ENCODE peak calls at places on chromosomes 1 and 21, in eight cellular contexts. One of them, this sample, is unnamed.

GRCh38 chr1:244866355-244866754 is 2.0 kb upstream of the HNRNPU start:
- DNase-seq in IMR-90: no peak
- DNase-seq in fibroblast of mammary gland: no peak
- DNase-seq in neural crest cell: no peak
- DNase-seq in progenitor cell of endocrine pancreas: no peak
- DNase-seq in heart right ventricle: no peak
- DNase-seq in Calu3: no peak
- DNase-seq in upper lobe of right lung: no peak
- DNase-seq in this sample: no peak

GRCh38 chr1:44934786-44935185 is 51.6 kb downstream of the EIF2B3 start:
- DNase-seq in IMR-90: no peak
- DNase-seq in fibroblast of mammary gland: no peak
- DNase-seq in neural crest cell: no peak
- DNase-seq in progenitor cell of endocrine pancreas: no peak
- DNase-seq in heart right ventricle: no peak
- DNase-seq in Calu3: no peak
- DNase-seq in upper lobe of right lung: no peak
- DNase-seq in this sample: no peak

GRCh38 chr21:43590220-43590619 is 69.1 kb downstream of the HSF2BP start:
- DNase-seq in IMR-90: no peak
- DNase-seq in fibroblast of mammary gland: peak; percentile 65
- DNase-seq in neural crest cell: no peak
- DNase-seq in progenitor cell of endocrine pancreas: no peak
- DNase-seq in heart right ventricle: no peak
- DNase-seq in Calu3: no peak
- DNase-seq in upper lobe of right lung: no peak
- DNase-seq in this sample: no peak

GRCh38 chr1:208036177-208036808 is 125.4 kb upstream of the CD34 start:
- DNase-seq in IMR-90: peak; percentile 31
- DNase-seq in fibroblast of mammary gland: peak; percentile 30
- DNase-seq in neural crest cell: no peak
- DNase-seq in progenitor cell of endocrine pancreas: no peak
- DNase-seq in heart right ventricle: no peak
- DNase-seq in Calu3: peak; percentile 25
- DNase-seq in upper lobe of right lung: no peak
- DNase-seq in this sample: no peak

GRCh38 chr1:221159608-221160007 is 280.4 kb downstream of the HLX start:
- DNase-seq in IMR-90: no peak
- DNase-seq in fibroblast of mammary gland: no peak
- DNase-seq in neural crest cell: no peak
- DNase-seq in progenitor cell of endocrine pancreas: no peak
- DNase-seq in heart right ventricle: no peak
- DNase-seq in Calu3: no peak
- DNase-seq in upper lobe of right lung: no peak
- DNase-seq in this sample: no peak

GRCh38 chr1:210698661-210699060 is 370.0 kb downstream of the HHAT start:
- DNase-seq in IMR-90: no peak
- DNase-seq in fibroblast of mammary gland: no peak
- DNase-seq in neural crest cell: no peak
- DNase-seq in progenitor cell of endocrine pancreas: no peak
- DNase-seq in heart right ventricle: no peak
- DNase-seq in Calu3: no peak
- DNase-seq in upper lobe of right lung: no peak
- DNase-seq in this sample: no peak

GRCh38 chr1:32056598-32056997 is 16.1 kb upstream of the TMEM39B start:
- DNase-seq in IMR-90: no peak
- DNase-seq in fibroblast of mammary gland: no peak
- DNase-seq in neural crest cell: no peak
- DNase-seq in progenitor cell of endocrine pancreas: no peak
- DNase-seq in heart right ventricle: no peak
- DNase-seq in Calu3: no peak
- DNase-seq in upper lobe of right lung: no peak
- DNase-seq in this sample: no peak

GRCh38 chr1:31441970-31442647 is 29.1 kb downstream of the SERINC2 start:
- DNase-seq in IMR-90: no peak
- DNase-seq in fibroblast of mammary gland: no peak
- DNase-seq in neural crest cell: no peak
- DNase-seq in progenitor cell of endocrine pancreas: no peak
- DNase-seq in heart right ventricle: no peak
- DNase-seq in Calu3: no peak
- DNase-seq in upper lobe of right lung: peak; percentile 28
- DNase-seq in this sample: no peak

GRCh38 chr1:217078010-217078704 is 354.9 kb upstream of the ESRRG start:
- DNase-seq in IMR-90: peak; percentile 20
- DNase-seq in fibroblast of mammary gland: no peak
- DNase-seq in neural crest cell: no peak
- DNase-seq in progenitor cell of endocrine pancreas: no peak
- DNase-seq in heart right ventricle: no peak
- DNase-seq in Calu3: no peak
- DNase-seq in upper lobe of right lung: no peak
- DNase-seq in this sample: no peak

GRCh38 chr1:9069324-9070100 is at the start of gene SLC2A5:
- DNase-seq in IMR-90: no peak
- DNase-seq in fibroblast of mammary gland: peak; percentile 54
- DNase-seq in neural crest cell: no peak
- DNase-seq in progenitor cell of endocrine pancreas: no peak
- DNase-seq in heart right ventricle: peak; percentile 33
- DNase-seq in Calu3: no peak
- DNase-seq in upper lobe of right lung: no peak
- DNase-seq in this sample: no peak

GRCh38 chr1:29513357-29513756 is 277.0 kb downstream of the PTPRU start:
- DNase-seq in IMR-90: peak; percentile 70
- DNase-seq in fibroblast of mammary gland: peak; percentile 68
- DNase-seq in neural crest cell: peak; percentile 22
- DNase-seq in progenitor cell of endocrine pancreas: no peak
- DNase-seq in heart right ventricle: no peak
- DNase-seq in Calu3: peak; percentile 72
- DNase-seq in upper lobe of right lung: no peak
- DNase-seq in this sample: no peak

GRCh38 chr1:3226664-3227371 is 157.8 kb downstream of the PRDM16 start:
- DNase-seq in IMR-90: no peak
- DNase-seq in fibroblast of mammary gland: no peak
- DNase-seq in neural crest cell: no peak
- DNase-seq in progenitor cell of endocrine pancreas: no peak
- DNase-seq in heart right ventricle: no peak
- DNase-seq in Calu3: no peak
- DNase-seq in upper lobe of right lung: no peak
- DNase-seq in this sample: no peak
- TF ChIP-seq CTCF in IMR-90: no peak
- TF ChIP-seq CTCF in fibroblast of mammary gland: no peak
- TF ChIP-seq CTCF in neural crest cell: no peak
- TF ChIP-seq CTCF in progenitor cell of endocrine pancreas: peak; percentile 12
- TF ChIP-seq CTCF in heart right ventricle: no peak
- TF ChIP-seq CTCF in Calu3: no peak
- TF ChIP-seq CTCF in upper lobe of right lung: no peak
- TF ChIP-seq CTCF in this sample: no peak

GRCh38 chr1:236868625-236869467 is 73.8 kb downstream of the MTR start:
- DNase-seq in IMR-90: peak; percentile 77
- DNase-seq in fibroblast of mammary gland: peak; percentile 71
- DNase-seq in neural crest cell: peak; percentile 19
- DNase-seq in progenitor cell of endocrine pancreas: peak; percentile 14
- DNase-seq in heart right ventricle: no peak
- DNase-seq in Calu3: peak; percentile 52
- DNase-seq in upper lobe of right lung: no peak
- DNase-seq in this sample: peak; percentile 24
- TF ChIP-seq CTCF in IMR-90: peak; percentile 90
- TF ChIP-seq CTCF in fibroblast of mammary gland: peak; percentile 97
- TF ChIP-seq CTCF in neural crest cell: peak; percentile 93
- TF ChIP-seq CTCF in progenitor cell of endocrine pancreas: peak; percentile 97
- TF ChIP-seq CTCF in heart right ventricle: peak; percentile 81
- TF ChIP-seq CTCF in Calu3: peak; percentile 94
- TF ChIP-seq CTCF in upper lobe of right lung: peak; percentile 94
- TF ChIP-seq CTCF in this sample: peak; percentile 97

DNA sequence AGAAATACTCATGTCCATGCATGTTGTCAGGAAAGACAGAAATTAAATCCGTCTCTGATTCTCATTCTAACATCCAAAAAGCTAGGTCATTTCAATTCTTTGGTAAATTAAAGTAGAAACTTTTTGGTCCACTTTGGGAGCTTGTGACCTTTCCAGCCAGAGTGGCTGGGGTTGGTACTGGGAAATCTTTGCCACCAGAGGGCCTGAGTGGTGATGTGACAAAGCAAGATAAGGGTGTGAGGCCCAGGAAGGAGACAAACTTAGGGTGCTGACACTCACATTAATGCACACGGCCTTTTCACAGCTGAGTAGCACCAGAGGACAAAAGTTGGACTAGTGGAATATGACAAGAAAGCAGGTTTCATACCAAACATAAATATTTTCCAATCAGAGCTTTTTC is 144.3 kb downstream of the DNM3 start:
- DNase-seq in IMR-90: no peak
- DNase-seq in fibroblast of mammary gland: no peak
- DNase-seq in neural crest cell: peak; percentile 6
- DNase-seq in progenitor cell of endocrine pancreas: no peak
- DNase-seq in heart right ventricle: no peak
- DNase-seq in Calu3: peak; percentile 49
- DNase-seq in upper lobe of right lung: no peak
- DNase-seq in this sample: no peak
- TF ChIP-seq CTCF in IMR-90: peak; percentile 18
- TF ChIP-seq CTCF in fibroblast of mammary gland: peak; percentile 22
- TF ChIP-seq CTCF in neural crest cell: peak; percentile 38
- TF ChIP-seq CTCF in progenitor cell of endocrine pancreas: peak; percentile 34
- TF ChIP-seq CTCF in heart right ventricle: no peak
- TF ChIP-seq CTCF in Calu3: peak; percentile 18
- TF ChIP-seq CTCF in upper lobe of right lung: peak; percentile 9
- TF ChIP-seq CTCF in this sample: no peak

DNA sequence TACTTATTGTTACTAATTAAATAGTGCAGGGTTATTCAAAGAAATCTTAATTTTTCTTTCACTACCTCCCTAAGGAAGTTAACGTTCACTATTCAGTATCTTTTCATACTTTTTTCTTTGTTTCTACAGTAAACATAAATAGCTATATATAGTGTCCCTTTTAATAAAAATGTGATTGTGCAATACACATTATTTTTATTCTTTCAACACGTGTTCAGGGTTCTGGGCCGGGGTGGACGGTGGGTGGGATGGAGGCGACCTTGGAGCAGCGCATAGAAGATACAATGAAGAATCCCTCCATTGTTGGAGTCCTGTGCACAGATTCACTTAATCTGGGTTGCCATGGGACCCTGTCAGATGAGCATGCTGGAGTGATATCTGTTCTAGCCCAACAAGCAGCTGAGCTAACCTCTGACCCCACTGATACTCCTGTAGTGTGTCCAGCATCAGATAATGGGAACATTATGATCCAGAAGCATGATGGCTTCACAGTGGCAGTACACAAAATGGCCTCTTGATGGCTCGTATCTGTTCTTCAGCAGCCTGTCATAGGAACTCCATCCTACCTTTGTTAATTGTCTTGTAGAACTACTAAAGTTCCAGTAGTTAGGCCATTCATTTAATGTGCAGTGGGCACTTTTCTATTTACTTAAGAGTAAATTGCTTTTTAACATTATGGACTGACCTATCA is 155.9 kb upstream of the L1TD1 start:
- DNase-seq in IMR-90: no peak
- DNase-seq in fibroblast of mammary gland: no peak
- DNase-seq in neural crest cell: peak; percentile 2
- DNase-seq in progenitor cell of endocrine pancreas: no peak
- DNase-seq in heart right ventricle: no peak
- DNase-seq in Calu3: no peak
- DNase-seq in upper lobe of right lung: no peak
- DNase-seq in this sample: no peak
- TF ChIP-seq CTCF in IMR-90: no peak
- TF ChIP-seq CTCF in fibroblast of mammary gland: peak; percentile 7
- TF ChIP-seq CTCF in neural crest cell: peak; percentile 24
- TF ChIP-seq CTCF in progenitor cell of endocrine pancreas: peak; percentile 22
- TF ChIP-seq CTCF in heart right ventricle: no peak
- TF ChIP-seq CTCF in Calu3: peak; percentile 15
- TF ChIP-seq CTCF in upper lobe of right lung: no peak
- TF ChIP-seq CTCF in this sample: no peak

DNA sequence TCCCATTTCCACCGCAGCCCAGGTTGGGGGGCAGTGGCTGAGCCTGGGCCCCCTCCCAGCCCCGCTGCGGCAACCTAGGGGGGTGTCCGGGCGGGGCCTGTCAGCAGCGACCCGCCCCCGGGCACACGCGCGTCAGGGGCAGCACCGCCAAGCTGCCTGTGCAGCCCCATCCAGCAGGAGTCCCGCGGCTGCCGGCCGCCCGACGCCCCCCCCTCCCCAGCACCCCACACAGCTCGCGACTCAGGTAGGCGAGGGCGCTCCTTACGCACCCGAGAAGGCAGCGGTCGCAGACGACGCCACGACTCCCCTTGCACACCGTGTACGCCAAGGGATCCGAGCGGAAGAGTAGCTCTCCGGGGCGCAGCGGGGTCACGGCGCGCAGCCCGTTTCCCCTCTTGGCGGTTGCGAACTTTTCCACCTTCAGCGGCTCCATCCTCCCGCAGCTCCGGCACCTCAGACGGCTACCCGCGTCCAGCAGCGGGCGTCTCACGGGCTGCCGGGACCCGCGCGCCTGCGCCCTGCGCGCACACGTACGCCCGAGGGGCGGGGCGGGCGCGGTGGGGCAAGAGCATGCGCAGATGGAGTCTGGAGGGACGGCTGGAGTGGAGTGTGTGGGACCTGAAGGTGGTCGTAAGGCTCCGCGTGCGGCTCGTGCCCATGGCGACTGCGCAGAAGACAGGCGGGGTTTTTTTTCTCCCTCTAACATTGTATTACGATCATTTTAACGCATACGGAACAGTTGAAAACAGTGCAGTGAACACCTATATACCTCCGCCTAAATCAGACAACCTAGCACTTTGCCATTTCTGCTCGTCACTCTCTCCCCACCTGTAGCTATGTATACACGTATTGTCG is at the start of gene SMYD3:
- DNase-seq in IMR-90: peak; percentile 66
- DNase-seq in fibroblast of mammary gland: peak; percentile 60
- DNase-seq in neural crest cell: peak; percentile 78
- DNase-seq in progenitor cell of endocrine pancreas: peak; percentile 76
- DNase-seq in heart right ventricle: peak; percentile 84
- DNase-seq in Calu3: peak; percentile 82
- DNase-seq in upper lobe of right lung: peak; percentile 90
- DNase-seq in this sample: peak; percentile 70
- TF ChIP-seq CTCF in IMR-90: peak; percentile 21
- TF ChIP-seq CTCF in fibroblast of mammary gland: no peak
- TF ChIP-seq CTCF in neural crest cell: peak; percentile 27
- TF ChIP-seq CTCF in progenitor cell of endocrine pancreas: peak; percentile 20
- TF ChIP-seq CTCF in heart right ventricle: no peak
- TF ChIP-seq CTCF in Calu3: no peak
- TF ChIP-seq CTCF in upper lobe of right lung: peak; percentile 19
- TF ChIP-seq CTCF in this sample: no peak

GRCh38 chr21:25220169-25220568 is 387.1 kb downstream of the MRPL39 start:
- DNase-seq in IMR-90: no peak
- DNase-seq in fibroblast of mammary gland: no peak
- DNase-seq in neural crest cell: no peak
- DNase-seq in progenitor cell of endocrine pancreas: no peak
- DNase-seq in heart right ventricle: no peak
- DNase-seq in Calu3: no peak
- DNase-seq in upper lobe of right lung: no peak
- DNase-seq in this sample: no peak

GRCh38 chr21:25215698-25216384 is 391.4 kb downstream of the MRPL39 start:
- DNase-seq in IMR-90: no peak
- DNase-seq in fibroblast of mammary gland: no peak
- DNase-seq in neural crest cell: no peak
- DNase-seq in progenitor cell of endocrine pancreas: no peak
- DNase-seq in heart right ventricle: no peak
- DNase-seq in Calu3: no peak
- DNase-seq in upper lobe of right lung: no peak
- DNase-seq in this sample: no peak

GRCh38 chr21:25220954-25221353 is 386.3 kb downstream of the MRPL39 start:
- DNase-seq in IMR-90: no peak
- DNase-seq in fibroblast of mammary gland: no peak
- DNase-seq in neural crest cell: no peak
- DNase-seq in progenitor cell of endocrine pancreas: no peak
- DNase-seq in heart right ventricle: no peak
- DNase-seq in Calu3: no peak
- DNase-seq in upper lobe of right lung: no peak
- DNase-seq in this sample: no peak
- TF ChIP-seq CTCF in IMR-90: no peak
- TF ChIP-seq CTCF in fibroblast of mammary gland: no peak
- TF ChIP-seq CTCF in neural crest cell: no peak
- TF ChIP-seq CTCF in progenitor cell of endocrine pancreas: no peak
- TF ChIP-seq CTCF in heart right ventricle: no peak
- TF ChIP-seq CTCF in Calu3: no peak
- TF ChIP-seq CTCF in upper lobe of right lung: no peak
- TF ChIP-seq CTCF in this sample: no peak

GRCh38 chr1:167060141-167061072 is 29.8 kb downstream of the GPA33 start:
- DNase-seq in IMR-90: no peak
- DNase-seq in fibroblast of mammary gland: no peak
- DNase-seq in neural crest cell: no peak
- DNase-seq in progenitor cell of endocrine pancreas: no peak
- DNase-seq in heart right ventricle: no peak
- DNase-seq in Calu3: no peak
- DNase-seq in upper lobe of right lung: no peak
- DNase-seq in this sample: no peak
- TF ChIP-seq CTCF in IMR-90: peak; percentile 8
- TF ChIP-seq CTCF in fibroblast of mammary gland: peak; percentile 24
- TF ChIP-seq CTCF in neural crest cell: peak; percentile 41
- TF ChIP-seq CTCF in progenitor cell of endocrine pancreas: peak; percentile 36
- TF ChIP-seq CTCF in heart right ventricle: no peak
- TF ChIP-seq CTCF in Calu3: peak; percentile 17
- TF ChIP-seq CTCF in upper lobe of right lung: no peak
- TF ChIP-seq CTCF in this sample: no peak

This sample was measured in natural killer cell.